ENCODE peak calls at places on chromosomes 6 and 20, in six cellular contexts. K, W, T, E, Q and Y are unnamed samples.

GRCh38 chr6:20159781-20160540 is 52.3 kb downstream of the MBOAT1 start:
- DNase-seq in K (no peak), W (no peak), T (no peak), E (no peak), Q (no peak), Y (no peak)

GRCh38 chr6:30013296-30013922 is 47.7 kb upstream of the POLR1H start:
- DNase-seq in K (peak; percentile 17), W (no peak), T (peak; percentile 64), E (no peak), Q (no peak), Y (no peak)

GRCh38 chr20:41352106-41352505 is 11.5 kb downstream of the LPIN3 start:
- DNase-seq in K (no peak), W (no peak), T (peak; percentile 44), E (no peak), Q (no peak), Y (no peak)

GRCh38 chr6:47733879-47734558 is 35.6 kb downstream of the ADGRF4 start:
- DNase-seq in K (no peak), W (no peak), T (no peak), E (no peak), Q (peak; percentile 27), Y (no peak)

GRCh38 chr6:106385530-106385929 is 25.0 kb downstream of the CRYBG1 start:
- DNase-seq in K (no peak), W (no peak), T (no peak), E (no peak), Q (no peak), Y (no peak)

GRCh38 chr6:31304683-31305082 is 32.8 kb upstream of the HLA-C start:
- DNase-seq in K (no peak), W (no peak), T (no peak), E (no peak), Q (no peak), Y (no peak)

GRCh38 chr20:60057123-60057865 is 99.1 kb downstream of the CDH26 start:
- DNase-seq in K (peak; percentile 63), W (peak; percentile 52), T (peak; percentile 67), E (peak; percentile 80), Q (peak; percentile 52), Y (no peak)

GRCh38 chr6:7390218-7390878 is 740 bp downstream of the RIOK1 start:
- DNase-seq in K (no peak), W (no peak), T (no peak), E (no peak), Q (no peak), Y (no peak)

GRCh38 chr6:160036331-160036695 is 67.4 kb downstream of the IGF2R start:
- DNase-seq in K (no peak), W (no peak), T (no peak), E (peak; percentile 67), Q (no peak), Y (no peak)

GRCh38 chr6:78810146-78810545 is 57.2 kb upstream of the IRAK1BP1 start:
- DNase-seq in K (no peak), W (peak; percentile 15), T (no peak), E (no peak), Q (peak; percentile 50), Y (no peak)

GRCh38 chr6:56914791-56915658 is 39.9 kb upstream of the BEND6 start:
- DNase-seq in K (peak; percentile 12), W (no peak), T (no peak), E (peak; percentile 64), Q (no peak), Y (no peak)

GRCh38 chr20:33359399-33360261 is 41.7 kb downstream of the CDK5RAP1 start:
- DNase-seq in K (no peak), W (no peak), T (no peak), E (no peak), Q (no peak), Y (no peak)

GRCh38 chr6:16130932-16131387 is 2.1 kb downstream of the MYLIP start:
- DNase-seq in K (peak; percentile 39), W (peak; percentile 73), T (peak; percentile 58), E (no peak), Q (peak; percentile 74), Y (peak; percentile 87)

GRCh38 chr6:100968934-100969333 is 87.8 kb upstream of the ASCC3 start:
- DNase-seq in K (no peak), W (no peak), T (no peak), E (no peak), Q (no peak), Y (no peak)

GRCh38 chr6:13554929-13555333 is 19.5 kb upstream of the SIRT5 start:
- DNase-seq in K (no peak), W (no peak), T (no peak), E (peak; percentile 51), Q (no peak), Y (no peak)

GRCh38 chr20:43448748-43449535 is 8.8 kb upstream of the SRSF6 start:
- DNase-seq in K (peak; percentile 50), W (peak; percentile 30), T (peak; percentile 61), E (no peak), Q (peak; percentile 30), Y (no peak)

GRCh38 chr6:137313211-137313610 is 94.0 kb upstream of the IFNGR1 start:
- DNase-seq in K (no peak), W (no peak), T (no peak), E (no peak), Q (no peak), Y (no peak)

GRCh38 chr6:12010635-12011275 is 1.4 kb upstream of the HIVEP1 start:
- DNase-seq in K (no peak), W (peak; percentile 71), T (peak; percentile 28), E (peak; percentile 85), Q (peak; percentile 76), Y (peak; percentile 82)

GRCh38 chr20:56574531-56575142 is 41.6 kb downstream of the FAM209B start:
- DNase-seq in K (no peak), W (no peak), T (peak; percentile 17), E (no peak), Q (no peak), Y (no peak)

GRCh38 chr6:21807299-21807698 is 213.7 kb downstream of the SOX4 start:
- DNase-seq in K (no peak), W (no peak), T (no peak), E (no peak), Q (no peak), Y (no peak)

GRCh38 chr20:58081842-58082241 is 146.6 kb downstream of the ANKRD60 start:
- DNase-seq in K (no peak), W (no peak), T (no peak), E (no peak), Q (no peak), Y (no peak)

GRCh38 chr20:45036044-45036755 is 64.7 kb downstream of the KCNS1 start:
- DNase-seq in K (peak; percentile 25), W (no peak), T (no peak), E (no peak), Q (no peak), Y (no peak)

GRCh38 chr6:112234596-112234995 is 19.8 kb downstream of the LAMA4 start:
- DNase-seq in K (no peak), W (no peak), T (no peak), E (no peak), Q (no peak), Y (no peak)

GRCh38 chr6:112233864-112234263 is 20.5 kb downstream of the LAMA4 start:
- DNase-seq in K (no peak), W (no peak), T (no peak), E (no peak), Q (no peak), Y (no peak)

GRCh38 chr6:112228480-112229332 is 25.7 kb downstream of the LAMA4 start:
- DNase-seq in K (no peak), W (no peak), T (no peak), E (no peak), Q (no peak), Y (no peak)

GRCh38 chr6:112232845-112233256 is 21.5 kb downstream of the LAMA4 start:
- DNase-seq in K (no peak), W (no peak), T (no peak), E (no peak), Q (no peak), Y (no peak)

GRCh38 chr6:112231609-112232060 is 22.7 kb downstream of the LAMA4 start:
- DNase-seq in K (no peak), W (no peak), T (no peak), E (no peak), Q (no peak), Y (peak; percentile 33)
- H3K4me1 ChIP-seq in K (no peaks in the 10 kb centered on the region), W (peaks cover 17% of the 10 kb centered on the region), T (no peaks in the 10 kb centered on the region), E (peaks cover 6% of the 10 kb centered on the region), Q (no peaks in the 10 kb centered on the region), Y (no peaks in the 10 kb centered on the region)

DNA sequence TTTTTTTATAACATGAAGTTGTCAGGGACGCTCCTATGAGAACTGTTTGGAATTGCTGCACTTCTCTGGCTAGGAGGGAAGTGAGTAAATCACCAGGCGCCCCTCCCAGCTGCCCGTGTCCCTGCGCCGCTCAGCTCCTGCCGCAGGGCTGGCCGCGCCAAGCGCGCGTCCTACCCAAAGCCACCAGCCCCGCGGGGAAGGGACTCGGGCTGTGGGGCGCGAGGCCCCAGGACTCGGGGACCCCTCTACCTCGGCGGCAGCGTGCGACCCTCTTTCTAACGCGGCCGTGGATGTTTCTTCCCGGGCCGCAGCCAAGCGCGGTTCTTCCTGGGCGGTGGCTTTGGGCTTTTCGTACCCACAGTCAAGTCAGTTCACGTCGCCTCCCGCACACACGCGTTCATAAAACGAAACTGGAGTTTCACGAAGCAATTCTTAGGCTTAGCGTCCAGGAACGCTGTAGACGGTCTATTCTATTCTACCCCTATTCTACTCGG is 15.2 kb downstream of the FOXC1 start:
- DNase-seq in K (no peak), W (no peak), T (no peak), E (peak; percentile 58), Q (no peak), Y (no peak)
- H3K4me3 ChIP-seq in K (peak overlapping the region; percentile 44), W (peak overlapping the region; percentile 20), T (no peak overlapping the region), E (peak overlapping the region; percentile 78), Q (peak overlapping the region; percentile 30), Y (no peak overlapping the region)

GRCh38 chr6:135187372-135187771 is 6.3 kb downstream of the MYB start:
- DNase-seq in K (no peak), W (no peak), T (no peak), E (no peak), Q (no peak), Y (no peak)
- H3K4me1 ChIP-seq in K (peaks cover 4% of the 10 kb centered on the region), W (peaks cover 15% of the 10 kb centered on the region), T (peaks cover 53% of the 10 kb centered on the region), E (peaks cover 26% of the 10 kb centered on the region), Q (no peaks in the 10 kb centered on the region), Y (peaks cover 4% of the 10 kb centered on the region)

DNA sequence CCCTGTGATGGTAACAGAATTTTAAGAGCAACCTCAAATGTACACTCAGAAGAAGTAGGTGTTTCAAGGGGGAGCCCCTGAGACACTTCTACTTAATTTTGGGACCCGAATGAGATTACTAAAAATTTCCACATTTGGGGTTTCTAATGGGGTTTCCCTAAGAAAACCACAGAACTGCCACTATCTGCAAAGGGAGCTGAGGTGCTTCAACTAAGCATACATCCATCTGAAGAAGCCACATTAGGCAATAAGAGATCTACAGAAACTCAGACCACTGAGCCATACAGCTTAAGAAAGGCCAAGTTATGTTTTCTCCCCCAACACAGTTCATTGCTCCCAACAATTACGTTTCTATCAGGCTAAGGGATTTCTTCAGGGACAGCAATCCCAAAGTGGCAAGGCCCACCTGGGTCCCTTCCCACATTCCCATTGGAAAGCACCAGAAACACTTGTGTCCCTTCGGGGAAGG is 5.2 kb downstream of the BCL2L1 start:
- DNase-seq in K (no peak), W (no peak), T (no peak), E (no peak), Q (no peak), Y (no peak)
- H3K4me3 ChIP-seq in K (no peak overlapping the region), W (no peak overlapping the region), T (peak overlapping the region; percentile 88), E (peak overlapping the region; percentile 85), Q (no peak overlapping the region), Y (no peak overlapping the region)